ENCODE peak calls at places on chromosome 6, in seven cellular contexts. One of them, this sample, is unnamed.

GRCh38 chr6:131602913-131603312 is 25.1 kb downstream of the MED23 start:
- DNase-seq in left ventricle myocardium inferior: no peak
- DNase-seq in psoas muscle: no peak
- DNase-seq in kidney epithelial cell: peak
- DNase-seq in sigmoid colon: no peak
- DNase-seq in transverse colon: no peak
- DNase-seq in cardiac fibroblast: peak
- DNase-seq in this sample: peak

GRCh38 chr6:7145269-7146078 is 37.7 kb downstream of the RREB1 start:
- DNase-seq in sigmoid colon: no peak
- DNase-seq in kidney epithelial cell: no peak
- DNase-seq in left ventricle myocardium inferior: no peak
- DNase-seq in cardiac fibroblast: no peak
- DNase-seq in psoas muscle: no peak
- DNase-seq in transverse colon: peak
- DNase-seq in this sample: no peak

GRCh38 chr6:30954631-30955366 is 14.0 kb downstream of the MUCL3 start:
- DNase-seq in psoas muscle: no peak
- DNase-seq in transverse colon: no peak
- DNase-seq in kidney epithelial cell: no peak
- DNase-seq in left ventricle myocardium inferior: no peak
- DNase-seq in sigmoid colon: no peak
- DNase-seq in cardiac fibroblast: no peak
- DNase-seq in this sample: no peak

GRCh38 chr6:142942805-142943227 is 2.2 kb downstream of the HIVEP2 start:
- DNase-seq in cardiac fibroblast: peak
- DNase-seq in left ventricle myocardium inferior: no peak
- DNase-seq in kidney epithelial cell: no peak
- DNase-seq in transverse colon: no peak
- DNase-seq in psoas muscle: no peak
- DNase-seq in sigmoid colon: no peak
- DNase-seq in this sample: peak

GRCh38 chr6:138371452-138371711 is 6.3 kb upstream of the SMIM28 start:
- DNase-seq in transverse colon: no peak
- DNase-seq in left ventricle myocardium inferior: no peak
- DNase-seq in kidney epithelial cell: no peak
- DNase-seq in cardiac fibroblast: no peak
- DNase-seq in psoas muscle: no peak
- DNase-seq in sigmoid colon: no peak
- DNase-seq in this sample: no peak

GRCh38 chr6:165889636-165890403 is 226.8 kb upstream of the PDE10A start:
- DNase-seq in left ventricle myocardium inferior: no peak
- DNase-seq in sigmoid colon: no peak
- DNase-seq in kidney epithelial cell: no peak
- DNase-seq in psoas muscle: no peak
- DNase-seq in transverse colon: peak
- DNase-seq in cardiac fibroblast: peak
- DNase-seq in this sample: peak

GRCh38 chr6:127459231-127459641 is at the start of gene KIAA0408:
- DNase-seq in sigmoid colon: peak
- DNase-seq in cardiac fibroblast: peak
- DNase-seq in psoas muscle: peak
- DNase-seq in transverse colon: peak
- DNase-seq in kidney epithelial cell: no peak
- DNase-seq in left ventricle myocardium inferior: peak
- DNase-seq in this sample: peak

GRCh38 chr6:157240059-157240959 is 83.0 kb downstream of the TMEM242 start:
- DNase-seq in cardiac fibroblast: peak
- DNase-seq in kidney epithelial cell: no peak
- DNase-seq in transverse colon: peak
- DNase-seq in left ventricle myocardium inferior: no peak
- DNase-seq in sigmoid colon: peak
- DNase-seq in psoas muscle: peak
- DNase-seq in this sample: peak

GRCh38 chr6:56730663-56731529 is 88.2 kb upstream of the DST start:
- DNase-seq in psoas muscle: no peak
- DNase-seq in kidney epithelial cell: no peak
- DNase-seq in transverse colon: no peak
- DNase-seq in left ventricle myocardium inferior: no peak
- DNase-seq in sigmoid colon: no peak
- DNase-seq in cardiac fibroblast: peak
- DNase-seq in this sample: peak

GRCh38 chr6:13194852-13195251 is 133.5 kb downstream of the TBC1D7 start:
- DNase-seq in psoas muscle: no peak
- DNase-seq in left ventricle myocardium inferior: no peak
- DNase-seq in kidney epithelial cell: no peak
- DNase-seq in transverse colon: peak
- DNase-seq in cardiac fibroblast: peak
- DNase-seq in sigmoid colon: no peak
- DNase-seq in this sample: peak

GRCh38 chr6:157106487-157106886 is 216.8 kb downstream of the TMEM242 start:
- DNase-seq in kidney epithelial cell: peak
- DNase-seq in transverse colon: no peak
- DNase-seq in left ventricle myocardium inferior: no peak
- DNase-seq in psoas muscle: no peak
- DNase-seq in cardiac fibroblast: no peak
- DNase-seq in sigmoid colon: no peak
- DNase-seq in this sample: peak

GRCh38 chr6:54981647-54982046 is 135.1 kb downstream of the FAM83B start:
- DNase-seq in kidney epithelial cell: no peak
- DNase-seq in sigmoid colon: no peak
- DNase-seq in cardiac fibroblast: no peak
- DNase-seq in left ventricle myocardium inferior: no peak
- DNase-seq in psoas muscle: no peak
- DNase-seq in transverse colon: no peak
- DNase-seq in this sample: no peak

GRCh38 chr6:17038316-17038715 is 63.5 kb upstream of the STMND1 start:
- DNase-seq in cardiac fibroblast: peak
- DNase-seq in kidney epithelial cell: no peak
- DNase-seq in sigmoid colon: no peak
- DNase-seq in transverse colon: no peak
- DNase-seq in left ventricle myocardium inferior: no peak
- DNase-seq in psoas muscle: no peak
- DNase-seq in this sample: peak

GRCh38 chr6:125944434-125944816 is 12.1 kb upstream of the HINT3 start:
- DNase-seq in psoas muscle: peak
- DNase-seq in sigmoid colon: peak
- DNase-seq in cardiac fibroblast: peak
- DNase-seq in kidney epithelial cell: no peak
- DNase-seq in transverse colon: peak
- DNase-seq in left ventricle myocardium inferior: peak
- DNase-seq in this sample: peak

GRCh38 chr6:108117427-108118358 is 43.2 kb upstream of the OSTM1 start:
- DNase-seq in cardiac fibroblast: peak
- DNase-seq in psoas muscle: peak
- DNase-seq in left ventricle myocardium inferior: peak
- DNase-seq in sigmoid colon: no peak
- DNase-seq in kidney epithelial cell: no peak
- DNase-seq in transverse colon: peak
- DNase-seq in this sample: no peak

GRCh38 chr6:35299674-35300073 is 2.1 kb downstream of the DEF6 start:
- DNase-seq in sigmoid colon: peak
- DNase-seq in psoas muscle: peak
- DNase-seq in cardiac fibroblast: no peak
- DNase-seq in left ventricle myocardium inferior: peak
- DNase-seq in kidney epithelial cell: no peak
- DNase-seq in transverse colon: peak
- DNase-seq in this sample: no peak

GRCh38 chr6:47669684-47670515 is 28.5 kb upstream of the ADGRF4 start:
- DNase-seq in cardiac fibroblast: peak
- DNase-seq in left ventricle myocardium inferior: no peak
- DNase-seq in sigmoid colon: no peak
- DNase-seq in psoas muscle: no peak
- DNase-seq in kidney epithelial cell: peak
- DNase-seq in transverse colon: no peak
- DNase-seq in this sample: no peak

GRCh38 chr6:107600936-107601335 is 111.0 kb downstream of the SOBP start:
- DNase-seq in transverse colon: peak
- DNase-seq in psoas muscle: peak
- DNase-seq in kidney epithelial cell: peak
- DNase-seq in cardiac fibroblast: peak
- DNase-seq in left ventricle myocardium inferior: no peak
- DNase-seq in sigmoid colon: no peak
- DNase-seq in this sample: peak

GRCh38 chr6:135534773-135535380 is 37.3 kb upstream of the AHI1 start:
- DNase-seq in cardiac fibroblast: no peak
- DNase-seq in sigmoid colon: no peak
- DNase-seq in transverse colon: no peak
- DNase-seq in psoas muscle: no peak
- DNase-seq in kidney epithelial cell: no peak
- DNase-seq in left ventricle myocardium inferior: no peak
- DNase-seq in this sample: no peak

GRCh38 chr6:40774932-40775331 is 187.8 kb upstream of the LRFN2 start:
- DNase-seq in left ventricle myocardium inferior: no peak
- DNase-seq in sigmoid colon: no peak
- DNase-seq in kidney epithelial cell: no peak
- DNase-seq in cardiac fibroblast: no peak
- DNase-seq in psoas muscle: no peak
- DNase-seq in transverse colon: no peak
- DNase-seq in this sample: no peak
- TF ChIP-seq CTCF in left ventricle myocardium inferior: no peak
- TF ChIP-seq CTCF in sigmoid colon: no peak
- TF ChIP-seq CTCF in kidney epithelial cell: no peak
- TF ChIP-seq CTCF in cardiac fibroblast: no peak
- TF ChIP-seq CTCF in psoas muscle: no peak
- TF ChIP-seq CTCF in transverse colon: no peak
- TF ChIP-seq CTCF in this sample: no peak

DNA sequence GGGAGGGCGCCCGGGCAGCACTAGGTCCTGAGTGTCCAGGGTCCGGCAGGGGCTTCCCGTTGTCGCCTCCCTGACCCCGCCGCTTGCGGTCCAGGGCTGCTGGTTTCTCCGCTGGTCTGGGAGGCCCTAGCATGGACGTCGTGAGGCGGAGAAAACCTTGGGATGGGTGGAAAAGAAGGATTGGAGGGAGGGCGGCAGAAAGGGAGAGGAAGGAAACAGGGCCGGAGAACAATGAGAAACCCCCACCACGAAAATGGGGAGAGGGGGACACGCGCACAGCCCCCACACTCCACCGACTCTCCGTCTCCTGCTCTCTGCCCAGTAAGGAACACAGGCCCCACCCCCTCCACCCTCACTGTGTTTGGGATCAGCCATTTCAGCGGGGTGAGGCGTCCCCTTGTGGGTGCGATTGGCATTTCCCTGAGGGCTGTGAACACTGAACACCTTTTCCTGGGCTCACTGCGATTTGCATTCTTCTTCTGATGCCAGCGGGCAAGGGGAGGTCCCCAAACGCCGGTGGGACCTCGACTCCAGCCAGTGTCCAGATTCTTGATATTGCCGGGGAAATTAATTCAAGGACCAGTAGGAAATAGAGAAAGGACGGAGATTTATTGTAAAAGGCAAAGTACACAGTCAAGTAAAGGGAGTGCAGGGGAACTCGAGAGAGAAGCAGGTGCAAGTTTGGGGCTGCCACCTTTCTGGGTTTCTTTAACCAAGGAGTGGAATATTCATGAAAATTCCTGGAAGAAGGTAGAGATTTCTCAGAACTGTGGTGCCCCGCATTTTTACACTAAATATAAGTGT is 3.3 kb upstream of the RAET1G start:
- DNase-seq in psoas muscle: peak
- DNase-seq in left ventricle myocardium inferior: peak
- DNase-seq in kidney epithelial cell: peak
- DNase-seq in cardiac fibroblast: peak
- DNase-seq in sigmoid colon: peak
- DNase-seq in transverse colon: peak
- DNase-seq in this sample: peak
- H3K4me3 ChIP-seq in psoas muscle: peak
- H3K4me3 ChIP-seq in left ventricle myocardium inferior: peak
- H3K4me3 ChIP-seq in kidney epithelial cell: peak
- H3K4me3 ChIP-seq in cardiac fibroblast: peak
- H3K4me3 ChIP-seq in sigmoid colon: peak
- H3K4me3 ChIP-seq in transverse colon: peak
- H3K4me3 ChIP-seq in this sample: peak

GRCh38 chr6:15553736-15554294 is 109.0 kb downstream of the DTNBP1 start:
- DNase-seq in left ventricle myocardium inferior: no peak
- DNase-seq in transverse colon: no peak
- DNase-seq in psoas muscle: no peak
- DNase-seq in sigmoid colon: no peak
- DNase-seq in kidney epithelial cell: no peak
- DNase-seq in cardiac fibroblast: no peak
- DNase-seq in this sample: no peak

GRCh38 chr6:15555101-15556038 is 107.5 kb downstream of the DTNBP1 start:
- DNase-seq in cardiac fibroblast: no peak
- DNase-seq in kidney epithelial cell: no peak
- DNase-seq in transverse colon: no peak
- DNase-seq in sigmoid colon: no peak
- DNase-seq in psoas muscle: no peak
- DNase-seq in left ventricle myocardium inferior: no peak
- DNase-seq in this sample: no peak

GRCh38 chr6:15554728-15555100 is 108.1 kb downstream of the DTNBP1 start:
- DNase-seq in psoas muscle: no peak
- DNase-seq in transverse colon: no peak
- DNase-seq in kidney epithelial cell: no peak
- DNase-seq in left ventricle myocardium inferior: no peak
- DNase-seq in sigmoid colon: no peak
- DNase-seq in cardiac fibroblast: no peak
- DNase-seq in this sample: no peak

GRCh38 chr6:15557174-15557573 is 105.7 kb downstream of the DTNBP1 start:
- DNase-seq in sigmoid colon: no peak
- DNase-seq in psoas muscle: no peak
- DNase-seq in transverse colon: no peak
- DNase-seq in left ventricle myocardium inferior: no peak
- DNase-seq in kidney epithelial cell: no peak
- DNase-seq in cardiac fibroblast: no peak
- DNase-seq in this sample: no peak

DNA sequence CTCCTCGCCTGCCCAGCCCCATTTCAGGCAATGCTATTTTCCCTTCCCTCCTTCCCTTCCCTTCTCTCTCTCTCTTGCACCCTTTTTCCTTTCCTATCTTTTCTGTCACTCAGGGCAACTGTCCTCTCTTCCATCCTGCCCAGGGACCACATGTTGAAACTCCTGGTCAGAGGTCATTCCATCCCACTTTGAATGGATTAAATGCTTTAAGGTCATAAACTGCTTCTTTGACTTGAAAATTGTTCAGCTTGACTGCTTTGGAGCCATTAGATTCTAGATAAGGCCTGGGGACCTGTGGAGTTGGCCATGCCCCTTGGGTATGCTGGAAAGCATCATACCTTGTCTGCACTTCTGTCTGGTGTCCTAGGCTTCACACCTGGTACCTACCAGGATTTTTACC is 106.1 kb downstream of the DTNBP1 start:
- DNase-seq in transverse colon: no peak
- DNase-seq in cardiac fibroblast: no peak
- DNase-seq in sigmoid colon: no peak
- DNase-seq in psoas muscle: no peak
- DNase-seq in left ventricle myocardium inferior: no peak
- DNase-seq in kidney epithelial cell: no peak
- DNase-seq in this sample: no peak
- TF ChIP-seq CTCF in transverse colon: no peak
- TF ChIP-seq CTCF in cardiac fibroblast: no peak
- TF ChIP-seq CTCF in sigmoid colon: no peak
- TF ChIP-seq CTCF in psoas muscle: no peak
- TF ChIP-seq CTCF in left ventricle myocardium inferior: no peak
- TF ChIP-seq CTCF in kidney epithelial cell: no peak
- TF ChIP-seq CTCF in this sample: no peak

DNA sequence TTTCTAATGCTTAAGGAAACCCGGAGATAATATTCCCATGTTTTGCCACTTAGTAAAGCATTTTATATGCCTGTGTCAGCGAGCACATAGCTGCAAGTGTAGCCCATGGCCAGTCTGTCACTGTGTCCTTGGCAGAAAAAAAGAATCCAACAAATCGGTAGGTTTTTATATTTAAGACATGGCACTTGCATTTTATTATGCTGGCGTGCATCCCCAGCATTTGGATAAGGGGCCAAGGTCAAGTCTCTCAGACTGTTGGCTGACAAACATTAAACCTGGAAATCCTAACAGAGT is 1.2 kb upstream of the ZNF184 start:
- DNase-seq in left ventricle myocardium inferior: no peak
- DNase-seq in sigmoid colon: no peak
- DNase-seq in transverse colon: no peak
- DNase-seq in cardiac fibroblast: no peak
- DNase-seq in kidney epithelial cell: no peak
- DNase-seq in psoas muscle: no peak
- DNase-seq in this sample: no peak
- H3K4me3 ChIP-seq in left ventricle myocardium inferior: peak
- H3K4me3 ChIP-seq in sigmoid colon: no peak
- H3K4me3 ChIP-seq in transverse colon: no peak
- H3K4me3 ChIP-seq in cardiac fibroblast: no peak
- H3K4me3 ChIP-seq in kidney epithelial cell: no peak
- H3K4me3 ChIP-seq in psoas muscle: peak
- H3K4me3 ChIP-seq in this sample: no peak